ENCODE peak calls at places on chromosome 7, in seven cellular contexts. V is naive thymus-derived CD4-positive, alpha-beta T cell; F is lower lobe of right lung; D is neural progenitor cell; R is upper lobe of left lung; P is left ventricle myocardium inferior; S is GM23338. C is an unnamed sample.
A peak's percentile ranks its signal among the peaks of the same experiment; 100 is the strongest.

GRCh38 chr7:116552616-116553015 is 27.8 kb downstream of the CAV1 start:
- DNase-seq in R (no peak), D (no peak), P (no peak), V (no peak), S (no peak), F (no peak), C (no peak)

GRCh38 chr7:26648429-26649015 is 215.9 kb downstream of the SKAP2 start:
- DNase-seq in F (no peak), P (no peak), D (no peak), V (no peak), R (no peak), S (no peak), C (no peak)

GRCh38 chr7:142632291-142633134 is 116.8 kb upstream of the PRSS1 start:
- DNase-seq in R (peak; percentile 47), V (peak; percentile 33), S (peak; percentile 90), D (peak; percentile 78), F (peak; percentile 51), P (no peak), C (peak; percentile 23)

GRCh38 chr7:42876182-42877068 is 35.4 kb downstream of the C7orf25 start:
- DNase-seq in F (no peak), D (peak; percentile 74), S (peak; percentile 88), P (no peak), V (peak; percentile 57), R (peak; percentile 64), C (no peak)

GRCh38 chr7:112361154-112361553 is 89.1 kb upstream of the IFRD1 start:
- DNase-seq in D (no peak), S (no peak), P (no peak), F (no peak), R (no peak), V (no peak), C (no peak)

GRCh38 chr7:47580811-47581331 is 1.0 kb downstream of the TNS3 start:
- DNase-seq in P (no peak), S (peak; percentile 25), F (no peak), V (no peak), D (peak; percentile 44), R (peak; percentile 25), C (no peak)

GRCh38 chr7:148914208-148914777 is 30.2 kb upstream of the EZH2 start:
- DNase-seq in S (no peak), V (peak; percentile 77), D (no peak), P (no peak), F (no peak), R (no peak), C (no peak)

GRCh38 chr7:66497346-66497745 is 131.3 kb upstream of the KCTD7 start:
- DNase-seq in D (no peak), R (no peak), P (no peak), V (no peak), S (no peak), F (no peak), C (no peak)

GRCh38 chr7:50603288-50603687 is 38.1 kb upstream of the DDC start:
- DNase-seq in D (no peak), P (no peak), R (no peak), V (no peak), S (no peak), F (no peak), C (no peak)

GRCh38 chr7:27241189-27242045 is 1.2 kb upstream of the EVX1 start:
- DNase-seq in V (no peak), S (peak; percentile 57), R (no peak), F (no peak), P (no peak), D (peak; percentile 73), C (no peak)

GRCh38 chr7:153887756-153888591 is 164.2 kb upstream of the DPP6 start:
- DNase-seq in F (peak; percentile 42), V (no peak), R (no peak), D (peak; percentile 28), P (no peak), S (no peak), C (no peak)

GRCh38 chr7:141045842-141046630 is 27.8 kb upstream of the TMEM178B start:
- DNase-seq in P (no peak), R (no peak), V (no peak), S (no peak), D (no peak), F (no peak), C (no peak)

GRCh38 chr7:7969306-7970112 is 913 bp downstream of the GLCCI1 start:
- DNase-seq in D (peak; percentile 61), R (peak; percentile 33), S (peak; percentile 54), F (peak; percentile 62), P (peak; percentile 15), V (peak; percentile 47), C (peak; percentile 57)

GRCh38 chr7:124032369-124033092 is at the start of gene TMEM229A:
- DNase-seq in D (peak; percentile 87), P (peak; percentile 15), V (no peak), S (peak; percentile 77), R (peak; percentile 24), F (peak; percentile 48), C (peak; percentile 53)

GRCh38 chr7:23918856-23919255 is 208.8 kb downstream of the STK31 start:
- DNase-seq in F (no peak), P (no peak), S (peak; percentile 33), V (no peak), R (no peak), D (no peak), C (no peak)

GRCh38 chr7:93890041-93890463 is 501 bp downstream of the TFPI2 start:
- DNase-seq in F (peak; percentile 43), S (peak; percentile 86), D (peak; percentile 67), P (no peak), R (peak; percentile 21), V (peak; percentile 20), C (no peak)

GRCh38 chr7:124188576-124188975 is 155.7 kb upstream of the TMEM229A start:
- DNase-seq in S (no peak), F (no peak), R (no peak), D (peak; percentile 28), V (no peak), P (no peak), C (no peak)

DNA sequence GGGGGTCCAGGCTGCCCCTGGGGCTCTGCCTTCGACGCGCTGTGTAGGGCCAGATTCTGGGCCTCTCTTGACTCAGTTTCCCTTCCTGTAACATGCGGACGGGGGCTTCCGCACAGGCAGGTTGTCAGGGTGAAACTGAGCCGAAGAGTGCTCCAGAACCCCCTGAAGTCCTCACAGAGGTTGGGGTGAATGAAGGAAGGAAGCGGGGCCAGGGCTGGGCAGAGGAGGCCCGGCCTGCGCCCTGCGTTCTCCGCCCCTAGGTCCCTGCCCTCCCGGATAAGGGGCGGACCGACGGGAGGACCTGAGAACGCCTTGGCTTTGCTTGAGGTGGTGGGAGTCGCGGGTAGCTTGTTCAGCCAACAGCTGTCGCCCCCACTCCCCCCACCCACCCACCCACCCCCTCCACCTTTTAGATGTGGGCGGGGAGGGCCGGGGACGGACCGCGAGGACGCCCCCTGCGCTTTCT is 558 bp upstream of the ELFN1 start:
- DNase-seq in F (no peak), P (no peak), S (peak; percentile 66), V (no peak), R (no peak), D (no peak), C (peak; percentile 38)
- H3K4me3 ChIP-seq in F (peak overlapping the region; percentile 23), P (peak overlapping the region; percentile 73), S (peak overlapping the region; percentile 65), V (no peak overlapping the region), R (no peak overlapping the region), D (peak overlapping the region; percentile 80), C (peak overlapping the region; percentile 64)

DNA sequence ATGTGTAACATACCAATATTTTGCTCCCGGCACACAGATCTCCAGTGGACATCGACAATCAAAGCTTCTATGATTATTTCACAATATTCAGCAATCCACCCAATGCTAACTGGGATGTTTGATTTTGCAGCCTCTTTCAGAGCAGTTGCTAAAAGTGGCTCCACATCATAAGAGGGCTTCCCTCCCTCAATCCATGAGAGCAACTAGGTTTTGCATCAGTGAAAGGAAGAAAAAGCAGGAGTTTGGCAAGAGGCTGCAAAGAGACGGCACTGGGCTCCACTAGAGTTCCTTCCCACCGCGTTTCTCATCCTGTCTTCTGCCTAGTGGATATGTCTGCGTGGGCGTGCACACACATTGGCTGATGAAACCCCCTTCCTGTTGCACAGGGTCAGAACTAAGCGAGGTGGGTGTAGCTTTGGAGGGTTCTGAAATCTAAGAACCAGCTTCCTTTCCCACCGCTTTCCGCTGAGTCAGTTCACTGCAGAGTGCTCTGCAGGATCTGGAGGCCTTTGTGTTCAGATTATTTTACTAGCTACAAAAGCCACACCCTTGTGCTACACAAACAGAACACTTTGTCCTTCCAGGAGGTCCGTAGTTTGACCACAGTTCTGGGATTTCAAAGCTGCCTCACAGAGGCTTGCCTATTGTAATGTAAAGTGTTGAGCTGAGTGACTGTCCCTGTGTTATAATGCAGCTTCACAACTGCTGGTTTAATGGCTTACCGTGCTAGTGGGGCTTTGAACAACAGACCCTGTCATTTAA is 28.1 kb downstream of the ARL4A start:
- DNase-seq in P (peak; percentile 67), D (peak; percentile 94), V (peak; percentile 34), R (peak; percentile 83), S (peak; percentile 80), F (peak; percentile 84), C (no peak)
- H3K4me3 ChIP-seq in P (peak overlapping the region; percentile 38), D (peak overlapping the region; percentile 38), V (no peak overlapping the region), R (peak overlapping the region; percentile 36), S (peak overlapping the region; percentile 28), F (peak overlapping the region; percentile 32), C (peak overlapping the region; percentile 20)

GRCh38 chr7:89927762-89928161 is 226.5 kb upstream of the STEAP1 start:
- DNase-seq in F (no peak), S (no peak), R (no peak), V (no peak), D (no peak), P (no peak), C (no peak)
- H3K4me3 ChIP-seq in F (no peak overlapping the region), S (no peak overlapping the region), R (no peak overlapping the region), V (no peak overlapping the region), D (no peak overlapping the region), P (no peak overlapping the region), C (no peak overlapping the region)

GRCh38 chr7:2837476-2837875 is 6.6 kb downstream of the GNA12 start:
- DNase-seq in R (no peak), S (peak; percentile 38), V (no peak), D (no peak), F (no peak), P (no peak), C (no peak)
- H3K4me3 ChIP-seq in R (no peak overlapping the region), S (no peak overlapping the region), V (no peak overlapping the region), D (no peak overlapping the region), F (no peak overlapping the region), P (no peak overlapping the region), C (no peak overlapping the region)

GRCh38 chr7:135716677-135717238 is 11.2 kb downstream of the SLC13A4 start:
- DNase-seq in F (no peak), V (no peak), S (no peak), R (no peak), D (no peak), P (no peak), C (no peak)

GRCh38 chr7:135713836-135714470 is 14.0 kb downstream of the SLC13A4 start:
- DNase-seq in F (no peak), D (no peak), V (no peak), S (no peak), P (no peak), R (no peak), C (no peak)

GRCh38 chr7:135714534-135715009 is 13.4 kb downstream of the SLC13A4 start:
- DNase-seq in P (no peak), S (peak; percentile 47), R (no peak), V (no peak), D (peak; percentile 76), F (no peak), C (no peak)

GRCh38 chr7:135715673-135716072 is 12.3 kb downstream of the SLC13A4 start:
- DNase-seq in S (no peak), F (no peak), P (no peak), R (no peak), V (no peak), D (no peak), C (no peak)

GRCh38 chr7:135715055-135715522 is 12.9 kb downstream of the SLC13A4 start:
- DNase-seq in P (no peak), R (no peak), V (no peak), F (no peak), S (no peak), D (no peak), C (no peak)
- H3K4me3 ChIP-seq in P (no peak overlapping the region), R (no peak overlapping the region), V (no peak overlapping the region), F (no peak overlapping the region), S (no peak overlapping the region), D (no peak overlapping the region), C (no peak overlapping the region)

C was measured in breast epithelium.